ENCODE peak calls at places on chromosomes 5 and 9, in eight cellular contexts. One of them, this sample, is unnamed.

GRCh38 chr9:77820293-77820954 is 172.3 kb upstream of the GNA14 start:
- DNase-seq in CD4-positive, alpha-beta T cell: no peak
- DNase-seq in OCI-LY7: no peak
- DNase-seq in BJ: peak
- DNase-seq in uterus: no peak
- DNase-seq in AG09319: no peak
- DNase-seq in MCF 10A: peak
- DNase-seq in GM12865: no peak
- DNase-seq in this sample: no peak

GRCh38 chr5:55850839-55851674 is at the start of gene IL31RA:
- DNase-seq in CD4-positive, alpha-beta T cell: no peak
- DNase-seq in OCI-LY7: no peak
- DNase-seq in BJ: peak
- DNase-seq in uterus: no peak
- DNase-seq in AG09319: peak
- DNase-seq in MCF 10A: peak
- DNase-seq in GM12865: no peak
- DNase-seq in this sample: no peak

GRCh38 chr9:98383758-98384157 is 128.3 kb upstream of the TBC1D2 start:
- DNase-seq in CD4-positive, alpha-beta T cell: no peak
- DNase-seq in OCI-LY7: no peak
- DNase-seq in BJ: no peak
- DNase-seq in uterus: no peak
- DNase-seq in AG09319: no peak
- DNase-seq in MCF 10A: no peak
- DNase-seq in GM12865: no peak
- DNase-seq in this sample: no peak

GRCh38 chr5:149667084-149667826 is 62.9 kb upstream of the PPARGC1B start:
- DNase-seq in CD4-positive, alpha-beta T cell: no peak
- DNase-seq in OCI-LY7: peak
- DNase-seq in BJ: no peak
- DNase-seq in uterus: no peak
- DNase-seq in AG09319: no peak
- DNase-seq in MCF 10A: peak
- DNase-seq in GM12865: peak
- DNase-seq in this sample: peak

GRCh38 chr5:177195307-177195952 is 61.9 kb downstream of the NSD1 start:
- DNase-seq in CD4-positive, alpha-beta T cell: no peak
- DNase-seq in OCI-LY7: no peak
- DNase-seq in BJ: no peak
- DNase-seq in uterus: no peak
- DNase-seq in AG09319: no peak
- DNase-seq in MCF 10A: no peak
- DNase-seq in GM12865: no peak
- DNase-seq in this sample: no peak

GRCh38 chr5:161167001-161167765 is 315.2 kb upstream of the ATP10B start:
- DNase-seq in CD4-positive, alpha-beta T cell: no peak
- DNase-seq in OCI-LY7: no peak
- DNase-seq in BJ: no peak
- DNase-seq in uterus: no peak
- DNase-seq in AG09319: no peak
- DNase-seq in MCF 10A: peak
- DNase-seq in GM12865: no peak
- DNase-seq in this sample: no peak

GRCh38 chr5:171420429-171421231 is 1.2 kb downstream of the FGF18 start:
- DNase-seq in CD4-positive, alpha-beta T cell: no peak
- DNase-seq in OCI-LY7: no peak
- DNase-seq in BJ: peak
- DNase-seq in uterus: peak
- DNase-seq in AG09319: peak
- DNase-seq in MCF 10A: peak
- DNase-seq in GM12865: no peak
- DNase-seq in this sample: no peak

GRCh38 chr9:133880851-133881634 is 111.1 kb downstream of the VAV2 start:
- DNase-seq in CD4-positive, alpha-beta T cell: no peak
- DNase-seq in OCI-LY7: no peak
- DNase-seq in BJ: no peak
- DNase-seq in uterus: no peak
- DNase-seq in AG09319: no peak
- DNase-seq in MCF 10A: peak
- DNase-seq in GM12865: no peak
- DNase-seq in this sample: no peak

GRCh38 chr5:123391009-123391408 is 32.2 kb downstream of the CEP120 start:
- DNase-seq in CD4-positive, alpha-beta T cell: no peak
- DNase-seq in OCI-LY7: no peak
- DNase-seq in BJ: no peak
- DNase-seq in uterus: no peak
- DNase-seq in AG09319: no peak
- DNase-seq in MCF 10A: no peak
- DNase-seq in GM12865: peak
- DNase-seq in this sample: no peak

GRCh38 chr9:96071245-96072124 is 196.0 kb downstream of the ERCC6L2 start:
- DNase-seq in CD4-positive, alpha-beta T cell: no peak
- DNase-seq in OCI-LY7: peak
- DNase-seq in BJ: no peak
- DNase-seq in uterus: no peak
- DNase-seq in AG09319: no peak
- DNase-seq in MCF 10A: peak
- DNase-seq in GM12865: peak
- DNase-seq in this sample: no peak

GRCh38 chr5:14915291-14915976 is 43.9 kb upstream of the ANKH start:
- DNase-seq in CD4-positive, alpha-beta T cell: no peak
- DNase-seq in OCI-LY7: no peak
- DNase-seq in BJ: no peak
- DNase-seq in uterus: no peak
- DNase-seq in AG09319: no peak
- DNase-seq in MCF 10A: no peak
- DNase-seq in GM12865: no peak
- DNase-seq in this sample: no peak

GRCh38 chr5:124056326-124057160 is 544.6 kb downstream of the CSNK1G3 start:
- DNase-seq in CD4-positive, alpha-beta T cell: no peak
- DNase-seq in OCI-LY7: peak
- DNase-seq in BJ: no peak
- DNase-seq in uterus: no peak
- DNase-seq in AG09319: no peak
- DNase-seq in MCF 10A: no peak
- DNase-seq in GM12865: peak
- DNase-seq in this sample: no peak

GRCh38 chr9:34289159-34289558 is 39.9 kb downstream of the KIF24 start:
- DNase-seq in CD4-positive, alpha-beta T cell: no peak
- DNase-seq in OCI-LY7: no peak
- DNase-seq in BJ: no peak
- DNase-seq in uterus: no peak
- DNase-seq in AG09319: no peak
- DNase-seq in MCF 10A: no peak
- DNase-seq in GM12865: no peak
- DNase-seq in this sample: no peak

GRCh38 chr5:100634937-100635336 is 99.8 kb downstream of the FAM174A start:
- DNase-seq in CD4-positive, alpha-beta T cell: no peak
- DNase-seq in OCI-LY7: no peak
- DNase-seq in BJ: no peak
- DNase-seq in uterus: no peak
- DNase-seq in AG09319: no peak
- DNase-seq in MCF 10A: peak
- DNase-seq in GM12865: peak
- DNase-seq in this sample: no peak

GRCh38 chr5:141696431-141696830 is 14.4 kb upstream of the ARAP3 start:
- DNase-seq in CD4-positive, alpha-beta T cell: no peak
- DNase-seq in OCI-LY7: no peak
- DNase-seq in BJ: no peak
- DNase-seq in uterus: no peak
- DNase-seq in AG09319: no peak
- DNase-seq in MCF 10A: no peak
- DNase-seq in GM12865: no peak
- DNase-seq in this sample: no peak

GRCh38 chr5:142810891-142811290 is 40.7 kb downstream of the ARHGAP26 start:
- DNase-seq in CD4-positive, alpha-beta T cell: no peak
- DNase-seq in OCI-LY7: no peak
- DNase-seq in BJ: no peak
- DNase-seq in uterus: peak
- DNase-seq in AG09319: no peak
- DNase-seq in MCF 10A: no peak
- DNase-seq in GM12865: no peak
- DNase-seq in this sample: no peak

GRCh38 chr5:125695994-125696679 is 727.1 kb upstream of the GRAMD2B start:
- DNase-seq in CD4-positive, alpha-beta T cell: no peak
- DNase-seq in OCI-LY7: no peak
- DNase-seq in BJ: no peak
- DNase-seq in uterus: no peak
- DNase-seq in AG09319: peak
- DNase-seq in MCF 10A: no peak
- DNase-seq in GM12865: no peak
- DNase-seq in this sample: no peak

DNA sequence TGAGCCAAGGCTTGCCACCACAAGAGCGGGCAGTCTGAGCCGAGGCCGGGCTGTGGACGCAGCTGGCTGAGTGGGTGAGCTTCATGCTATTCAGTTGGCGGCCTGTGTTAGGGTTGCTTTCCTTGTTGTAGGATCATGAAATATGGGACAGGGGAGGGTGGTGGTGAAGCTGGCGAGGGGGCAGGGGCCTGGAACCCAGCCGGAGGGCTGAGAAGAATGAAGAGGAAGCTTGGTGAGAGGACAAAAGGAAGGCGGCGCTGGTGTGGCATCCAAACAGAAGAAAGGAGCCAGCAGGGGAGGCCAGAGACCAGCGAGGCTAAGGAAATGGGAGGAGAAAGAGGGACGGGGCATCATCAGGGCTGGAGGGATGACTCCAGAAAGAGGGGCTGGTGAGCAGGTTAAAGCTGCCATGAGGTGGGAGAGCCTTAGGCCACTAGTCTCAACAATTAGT is 18.3 kb downstream of the RALGPS1 start:
- DNase-seq in CD4-positive, alpha-beta T cell: no peak
- DNase-seq in OCI-LY7: no peak
- DNase-seq in BJ: no peak
- DNase-seq in uterus: no peak
- DNase-seq in AG09319: no peak
- DNase-seq in MCF 10A: no peak
- DNase-seq in GM12865: no peak
- DNase-seq in this sample: no peak
- TF ChIP-seq CTCF in CD4-positive, alpha-beta T cell: no peak
- TF ChIP-seq CTCF in OCI-LY7: no peak
- TF ChIP-seq CTCF in BJ: no peak
- TF ChIP-seq CTCF in uterus: no peak
- TF ChIP-seq CTCF in AG09319: no peak
- TF ChIP-seq CTCF in MCF 10A: no peak
- TF ChIP-seq CTCF in GM12865: no peak
- TF ChIP-seq CTCF in this sample: no peak

DNA sequence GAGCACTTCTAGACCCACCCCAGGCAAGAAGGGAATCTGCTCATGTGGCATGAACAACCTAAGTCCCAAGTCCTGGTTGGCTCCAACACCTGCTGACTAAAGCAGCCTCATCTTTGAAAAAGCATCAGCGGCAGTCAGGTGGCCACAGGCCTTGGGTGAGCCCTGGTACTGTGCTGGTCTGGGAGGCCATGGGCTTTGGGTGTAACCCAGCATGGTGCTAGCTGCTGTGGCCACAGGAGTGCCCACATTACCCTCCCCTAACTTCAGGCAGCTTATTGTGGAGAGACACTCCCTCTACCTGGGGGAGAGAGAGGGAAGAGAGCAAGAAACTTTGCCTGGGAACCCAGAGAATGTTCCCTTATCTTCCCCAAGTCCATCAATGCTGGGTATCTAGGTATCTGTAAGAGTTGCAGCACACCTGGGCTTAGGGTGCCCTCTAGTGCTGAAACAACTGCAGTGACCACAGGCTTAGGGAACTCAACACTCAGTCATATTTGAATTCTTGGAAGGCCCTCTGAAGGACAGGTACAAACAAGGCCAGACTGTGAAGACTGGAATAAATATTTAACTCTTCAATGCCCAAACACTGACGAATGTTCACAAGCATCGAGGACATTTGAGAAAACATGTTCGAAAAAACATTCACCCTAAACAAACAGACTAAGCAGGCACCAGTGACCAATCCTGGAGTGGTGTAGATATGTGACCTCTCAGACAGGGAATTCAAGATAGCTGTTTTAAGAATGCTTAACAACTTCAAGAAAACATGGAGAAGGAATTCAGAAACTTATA is 69.9 kb upstream of the OR2K2 start:
- DNase-seq in CD4-positive, alpha-beta T cell: no peak
- DNase-seq in OCI-LY7: peak
- DNase-seq in BJ: no peak
- DNase-seq in uterus: no peak
- DNase-seq in AG09319: no peak
- DNase-seq in MCF 10A: peak
- DNase-seq in GM12865: peak
- DNase-seq in this sample: no peak
- TF ChIP-seq CTCF in CD4-positive, alpha-beta T cell: no peak
- TF ChIP-seq CTCF in OCI-LY7: peak
- TF ChIP-seq CTCF in BJ: peak
- TF ChIP-seq CTCF in uterus: no peak
- TF ChIP-seq CTCF in AG09319: peak
- TF ChIP-seq CTCF in MCF 10A: peak
- TF ChIP-seq CTCF in GM12865: peak
- TF ChIP-seq CTCF in this sample: peak

GRCh38 chr5:139663752-139664151 is 15.6 kb downstream of the CXXC5 start:
- DNase-seq in CD4-positive, alpha-beta T cell: no peak
- DNase-seq in OCI-LY7: no peak
- DNase-seq in BJ: no peak
- DNase-seq in uterus: no peak
- DNase-seq in AG09319: no peak
- DNase-seq in MCF 10A: no peak
- DNase-seq in GM12865: no peak
- DNase-seq in this sample: no peak

GRCh38 chr5:139664273-139664693 is 16.1 kb downstream of the CXXC5 start:
- DNase-seq in CD4-positive, alpha-beta T cell: no peak
- DNase-seq in OCI-LY7: peak
- DNase-seq in BJ: no peak
- DNase-seq in uterus: no peak
- DNase-seq in AG09319: no peak
- DNase-seq in MCF 10A: no peak
- DNase-seq in GM12865: peak
- DNase-seq in this sample: no peak

GRCh38 chr5:139660916-139661814 is 13.0 kb downstream of the CXXC5 start:
- DNase-seq in CD4-positive, alpha-beta T cell: no peak
- DNase-seq in OCI-LY7: no peak
- DNase-seq in BJ: peak
- DNase-seq in uterus: peak
- DNase-seq in AG09319: peak
- DNase-seq in MCF 10A: peak
- DNase-seq in GM12865: peak
- DNase-seq in this sample: no peak

GRCh38 chr5:139663207-139663606 is 15.1 kb downstream of the CXXC5 start:
- DNase-seq in CD4-positive, alpha-beta T cell: no peak
- DNase-seq in OCI-LY7: no peak
- DNase-seq in BJ: no peak
- DNase-seq in uterus: no peak
- DNase-seq in AG09319: no peak
- DNase-seq in MCF 10A: no peak
- DNase-seq in GM12865: no peak
- DNase-seq in this sample: no peak

GRCh38 chr5:139662617-139663016 is 14.5 kb downstream of the CXXC5 start:
- DNase-seq in CD4-positive, alpha-beta T cell: no peak
- DNase-seq in OCI-LY7: no peak
- DNase-seq in BJ: no peak
- DNase-seq in uterus: no peak
- DNase-seq in AG09319: no peak
- DNase-seq in MCF 10A: no peak
- DNase-seq in GM12865: peak
- DNase-seq in this sample: no peak
- TF ChIP-seq CTCF in CD4-positive, alpha-beta T cell: no peak
- TF ChIP-seq CTCF in OCI-LY7: no peak
- TF ChIP-seq CTCF in BJ: no peak
- TF ChIP-seq CTCF in uterus: no peak
- TF ChIP-seq CTCF in AG09319: no peak
- TF ChIP-seq CTCF in MCF 10A: no peak
- TF ChIP-seq CTCF in GM12865: no peak
- TF ChIP-seq CTCF in this sample: no peak

GRCh38 chr5:116037236-116037822 is 5.1 kb downstream of the ARL14EPL start:
- DNase-seq in CD4-positive, alpha-beta T cell: no peak
- DNase-seq in OCI-LY7: no peak
- DNase-seq in BJ: no peak
- DNase-seq in uterus: no peak
- DNase-seq in AG09319: no peak
- DNase-seq in MCF 10A: no peak
- DNase-seq in GM12865: peak
- DNase-seq in this sample: no peak
- TF ChIP-seq CTCF in CD4-positive, alpha-beta T cell: no peak
- TF ChIP-seq CTCF in OCI-LY7: peak
- TF ChIP-seq CTCF in BJ: no peak
- TF ChIP-seq CTCF in uterus: no peak
- TF ChIP-seq CTCF in AG09319: peak
- TF ChIP-seq CTCF in MCF 10A: peak
- TF ChIP-seq CTCF in GM12865: no peak
- TF ChIP-seq CTCF in this sample: peak